ENCODE peak calls at places on chromosomes 6 and 20, in ten cellular contexts. C is hepatocyte; Y is pancreas; T is lower leg skin; X is AG04450; Z is CD8-positive, alpha-beta T cell; Q is cardiac muscle cell; U is stomach; F is brain microvascular endothelial cell; S is fibroblast of mammary gland. N is an unnamed sample.

GRCh38 chr6:88120635-88121034 is 45.5 kb downstream of the CNR1 start:
- DNase-seq in C (no peak), Y (no peak), T (no peak), X (no peak), Z (no peak), Q (no peak), U (no peak), F (no peak), S (no peak), N (no peak)

GRCh38 chr6:107817784-107818183 is 6.3 kb downstream of the SCML4 start:
- DNase-seq in C (no peak), Y (no peak), T (no peak), X (no peak), Z (no peak), Q (no peak), U (no peak), F (no peak), S (no peak), N (no peak)

GRCh38 chr20:57590485-57591288 is 29.5 kb downstream of the ZBP1 start:
- DNase-seq in C (no peak), Y (no peak), T (no peak), X (no peak), Z (no peak), Q (no peak), U (no peak), F (no peak), S (no peak), N (peak; percentile 9)

GRCh38 chr6:75283907-75284284 is 696 bp downstream of the TMEM30A start:
- DNase-seq in C (no peak), Y (no peak), T (no peak), X (no peak), Z (no peak), Q (no peak), U (no peak), F (no peak), S (no peak), N (no peak)

GRCh38 chr20:45779011-45779915 is 12.4 kb downstream of the WFDC3 start:
- DNase-seq in C (peak; percentile 83), Y (peak; percentile 92), T (peak; percentile 95), X (peak; percentile 99), Z (no peak), Q (no peak), U (peak; percentile 90), F (peak; percentile 98), S (peak; percentile 99), N (peak; percentile 62)

GRCh38 chr6:77463308-77463880 is at the start of gene HTR1B:
- DNase-seq in C (peak; percentile 41), Y (no peak), T (no peak), X (no peak), Z (no peak), Q (peak; percentile 63), U (peak; percentile 55), F (no peak), S (no peak), N (no peak)

GRCh38 chr6:56695702-56696101 is 53.0 kb upstream of the DST start:
- DNase-seq in C (no peak), Y (no peak), T (no peak), X (no peak), Z (no peak), Q (no peak), U (no peak), F (no peak), S (peak; percentile 33), N (no peak)

GRCh38 chr20:17825949-17826843 is 126.4 kb downstream of the BANF2 start:
- DNase-seq in C (no peak), Y (no peak), T (no peak), X (no peak), Z (no peak), Q (no peak), U (no peak), F (no peak), S (no peak), N (peak; percentile 12)

GRCh38 chr6:149084026-149084425 is 233.5 kb upstream of the TAB2 start:
- DNase-seq in C (no peak), Y (no peak), T (no peak), X (no peak), Z (no peak), Q (no peak), U (no peak), F (no peak), S (no peak), N (no peak)

GRCh38 chr6:33321227-33321626 is 3.7 kb upstream of the ZBTB22 start:
- DNase-seq in C (no peak), Y (no peak), T (no peak), X (no peak), Z (no peak), Q (no peak), U (no peak), F (no peak), S (peak; percentile 44), N (no peak)

GRCh38 chr20:49729780-49730179 is 16.1 kb upstream of the B4GALT5 start:
- DNase-seq in C (no peak), Y (no peak), T (no peak), X (peak; percentile 16), Z (no peak), Q (no peak), U (no peak), F (peak; percentile 6), S (peak; percentile 35), N (no peak)

GRCh38 chr6:83057705-83058321 is 7.8 kb downstream of the UBE3D start:
- DNase-seq in C (peak; percentile 76), Y (peak; percentile 44), T (no peak), X (no peak), Z (no peak), Q (peak; percentile 59), U (no peak), F (peak; percentile 37), S (peak; percentile 56), N (no peak)

GRCh38 chr6:129923520-129923919 is 62.4 kb upstream of the TMEM244 start:
- DNase-seq in C (no peak), Y (no peak), T (no peak), X (no peak), Z (no peak), Q (no peak), U (no peak), F (peak; percentile 27), S (peak; percentile 81), N (no peak)

GRCh38 chr6:70210462-70210861 is 92.4 kb downstream of the COL9A1 start:
- DNase-seq in C (no peak), Y (no peak), T (no peak), X (no peak), Z (no peak), Q (peak; percentile 14), U (no peak), F (no peak), S (peak; percentile 2), N (no peak)

GRCh38 chr6:157198425-157199279 is 124.7 kb downstream of the TMEM242 start:
- DNase-seq in C (peak; percentile 39), Y (peak; percentile 97), T (peak; percentile 88), X (no peak), Z (no peak), Q (no peak), U (peak; percentile 94), F (no peak), S (no peak), N (no peak)

GRCh38 chr20:44762466-44763140 is 16.9 kb downstream of the KCNK15 start:
- DNase-seq in C (no peak), Y (no peak), T (no peak), X (no peak), Z (no peak), Q (no peak), U (no peak), F (no peak), S (no peak), N (no peak)

GRCh38 chr20:58149412-58150091 is 78.9 kb downstream of the ANKRD60 start:
- DNase-seq in C (no peak), Y (no peak), T (no peak), X (no peak), Z (no peak), Q (no peak), U (no peak), F (no peak), S (no peak), N (no peak)

GRCh38 chr6:35219683-35220326 is 6.0 kb downstream of the SCUBE3 start:
- DNase-seq in C (no peak), Y (no peak), T (no peak), X (no peak), Z (no peak), Q (no peak), U (no peak), F (no peak), S (no peak), N (no peak)

GRCh38 chr20:35226775-35227681 is 538 bp downstream of the MMP24 start:
- DNase-seq in C (peak; percentile 78), Y (peak; percentile 50), T (no peak), X (no peak), Z (peak; percentile 21), Q (peak; percentile 89), U (peak; percentile 41), F (peak; percentile 18), S (peak; percentile 40), N (peak; percentile 30)
- H3K4me3 ChIP-seq in C (no peak overlapping the region), Y (peak overlapping the region; percentile 30), T (no peak overlapping the region), X (peak overlapping the region; percentile 22), Z (no peak overlapping the region), Q (no peak overlapping the region), U (peak overlapping the region; percentile 36), F (no peak overlapping the region), S (no peak overlapping the region), N (peak overlapping the region; percentile 19)

DNA sequence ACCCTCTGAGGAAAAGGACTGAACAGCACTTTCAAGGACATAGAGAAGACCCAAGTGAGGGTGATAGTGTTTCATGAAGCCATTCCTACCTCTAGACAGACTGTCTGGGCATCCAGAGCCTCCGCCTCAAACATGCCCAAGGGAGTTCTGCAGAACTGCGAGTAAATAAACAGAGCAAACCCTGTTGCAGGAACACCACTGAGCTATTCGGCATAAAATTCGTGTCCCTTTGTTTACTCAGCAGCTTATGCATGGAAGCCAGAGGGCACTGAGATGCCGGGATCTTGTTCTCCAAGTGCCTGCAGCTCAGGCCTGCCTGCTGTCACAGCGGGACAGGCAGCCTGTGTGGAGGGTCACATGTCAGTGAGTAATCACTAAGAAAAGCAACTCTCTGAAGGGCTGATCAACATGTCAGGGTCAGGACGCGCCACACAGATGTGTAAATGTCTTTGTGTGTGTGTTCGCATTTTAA is 164.9 kb upstream of the HEY2 start:
- DNase-seq in C (peak; percentile 66), Y (no peak), T (peak; percentile 22), X (no peak), Z (no peak), Q (peak; percentile 82), U (no peak), F (peak; percentile 79), S (no peak), N (peak; percentile 74)
- TF ChIP-seq CTCF in C (peak; percentile 4), Y (no peak), T (no peak), X (no peak), Z (no peak), Q (no peak), U (no peak), F (peak; percentile 23), S (no peak), N (no peak)

GRCh38 chr6:167351656-167352354 is 26.9 kb downstream of the TTLL2 start:
- DNase-seq in C (no peak), Y (no peak), T (no peak), X (no peak), Z (no peak), Q (no peak), U (no peak), F (no peak), S (no peak), N (no peak)
- H3K4me3 ChIP-seq in C (peak overlapping the region; percentile 21), Y (peak overlapping the region; percentile 37), T (no peak overlapping the region), X (no peak overlapping the region), Z (no peak overlapping the region), Q (no peak overlapping the region), U (peak overlapping the region; percentile 38), F (no peak overlapping the region), S (no peak overlapping the region), N (no peak overlapping the region)

DNA sequence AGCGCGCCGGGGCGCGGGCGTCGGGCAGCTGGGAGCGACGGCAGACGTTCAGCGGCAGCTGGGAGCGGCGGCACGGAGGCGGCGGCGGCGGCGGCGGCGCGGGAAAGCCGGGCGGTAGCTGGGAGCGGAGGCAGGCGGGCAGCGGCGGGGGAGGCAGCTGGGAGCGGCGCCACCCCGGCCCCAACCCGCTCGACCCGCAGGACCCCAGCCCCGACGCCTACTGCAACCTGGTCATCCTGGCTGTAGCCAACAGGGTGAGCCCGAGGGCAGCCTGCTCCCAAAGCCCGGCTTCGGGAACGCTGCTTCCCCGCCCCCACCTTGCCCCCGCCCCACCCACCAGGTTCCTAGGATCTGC is 8.9 kb downstream of the CCM2L start:
- DNase-seq in C (peak; percentile 72), Y (peak; percentile 18), T (no peak), X (no peak), Z (no peak), Q (peak; percentile 52), U (no peak), F (no peak), S (no peak), N (peak; percentile 58)
- TF ChIP-seq CTCF in C (peak; percentile 19), Y (no peak), T (no peak), X (no peak), Z (no peak), Q (no peak), U (no peak), F (peak; percentile 19), S (no peak), N (peak; percentile 7)

N was measured in heart left ventricle.